ENCODE peak calls at places on chromosomes 3 and 15, in four cellular contexts. One of them, this sample, is unnamed.

GRCh38 chr3:67648229-67648628 is 6.2 kb downstream of the SUCLG2 start:
- DNase-seq in H1: no peak
- DNase-seq in HCT116: no peak
- DNase-seq in spleen: no peak
- DNase-seq in this sample: no peak

GRCh38 chr15:91018178-91018577 is 4.2 kb downstream of the VPS33B start:
- DNase-seq in H1: no peak
- DNase-seq in HCT116: no peak
- DNase-seq in spleen: no peak
- DNase-seq in this sample: no peak

GRCh38 chr15:40118473-40118872 is 9.8 kb upstream of the BMF start:
- DNase-seq in H1: no peak
- DNase-seq in HCT116: no peak
- DNase-seq in spleen: no peak
- DNase-seq in this sample: no peak

GRCh38 chr3:135237371-135237770 is 442.3 kb downstream of the EPHB1 start:
- DNase-seq in H1: peak; percentile 49
- DNase-seq in HCT116: no peak
- DNase-seq in spleen: no peak
- DNase-seq in this sample: no peak

GRCh38 chr3:159732172-159733111 is 256.2 kb upstream of the IL12A start:
- DNase-seq in H1: peak; percentile 59
- DNase-seq in HCT116: peak; percentile 27
- DNase-seq in spleen: no peak
- DNase-seq in this sample: no peak

GRCh38 chr3:178120367-178120766 is 415.9 kb upstream of the KCNMB2 start:
- DNase-seq in H1: no peak
- DNase-seq in HCT116: no peak
- DNase-seq in spleen: no peak
- DNase-seq in this sample: no peak

GRCh38 chr3:72205297-72205696 is 420.3 kb upstream of the PROK2 start:
- DNase-seq in H1: no peak
- DNase-seq in HCT116: no peak
- DNase-seq in spleen: no peak
- DNase-seq in this sample: no peak

GRCh38 chr15:70090436-70091291 is 7.1 kb downstream of the TLE3 start:
- DNase-seq in H1: no peak
- DNase-seq in HCT116: no peak
- DNase-seq in spleen: no peak
- DNase-seq in this sample: no peak

GRCh38 chr15:43799209-43799944 is 643 bp downstream of the SERINC4 start:
- DNase-seq in H1: no peak
- DNase-seq in HCT116: no peak
- DNase-seq in spleen: no peak
- DNase-seq in this sample: no peak

GRCh38 chr3:30073622-30074021 is 532.8 kb upstream of the TGFBR2 start:
- DNase-seq in H1: no peak
- DNase-seq in HCT116: peak; percentile 4
- DNase-seq in spleen: no peak
- DNase-seq in this sample: no peak

GRCh38 chr15:74228723-74229081 is 7.4 kb upstream of the CCDC33 start:
- DNase-seq in H1: no peak
- DNase-seq in HCT116: no peak
- DNase-seq in spleen: no peak
- DNase-seq in this sample: no peak

GRCh38 chr15:44489464-44489863 is 47.5 kb upstream of the EIF3J start:
- DNase-seq in H1: no peak
- DNase-seq in HCT116: peak; percentile 33
- DNase-seq in spleen: no peak
- DNase-seq in this sample: no peak

GRCh38 chr15:29822100-29822684 is at the start of gene TJP1:
- DNase-seq in H1: peak; percentile 86
- DNase-seq in HCT116: no peak
- DNase-seq in spleen: no peak
- DNase-seq in this sample: no peak

GRCh38 chr15:48717458-48717857 is 71.9 kb upstream of the FBN1 start:
- DNase-seq in H1: no peak
- DNase-seq in HCT116: no peak
- DNase-seq in spleen: no peak
- DNase-seq in this sample: no peak

GRCh38 chr3:55362206-55362960 is 124.7 kb downstream of the WNT5A start:
- DNase-seq in H1: no peak
- DNase-seq in HCT116: no peak
- DNase-seq in spleen: no peak
- DNase-seq in this sample: no peak

GRCh38 chr3:118781879-118782278 is 252.8 kb downstream of the IGSF11 start:
- DNase-seq in H1: no peak
- DNase-seq in HCT116: no peak
- DNase-seq in spleen: no peak
- DNase-seq in this sample: no peak

GRCh38 chr15:48681274-48681840 is 35.8 kb upstream of the FBN1 start:
- DNase-seq in H1: no peak
- DNase-seq in HCT116: no peak
- DNase-seq in spleen: no peak
- DNase-seq in this sample: no peak

GRCh38 chr3:4949659-4950058 is 29.6 kb upstream of the BHLHE40 start:
- DNase-seq in H1: no peak
- DNase-seq in HCT116: no peak
- DNase-seq in spleen: no peak
- DNase-seq in this sample: no peak

GRCh38 chr3:171227828-171228227 is 201.3 kb upstream of the SLC2A2 start:
- DNase-seq in H1: no peak
- DNase-seq in HCT116: no peak
- DNase-seq in spleen: no peak
- DNase-seq in this sample: no peak

GRCh38 chr3:71583569-71584215 is at the start of gene FOXP1:
- DNase-seq in H1: peak; percentile 82
- DNase-seq in HCT116: peak; percentile 51
- DNase-seq in spleen: peak; percentile 92
- DNase-seq in this sample: no peak

GRCh38 chr3:151268267-151269235 is 9.8 kb downstream of the P2RY14 start:
- DNase-seq in H1: no peak
- DNase-seq in HCT116: no peak
- DNase-seq in spleen: no peak
- DNase-seq in this sample: no peak

GRCh38 chr3:114323546-114324254 is 29.9 kb downstream of the TIGIT start:
- DNase-seq in H1: no peak
- DNase-seq in HCT116: no peak
- DNase-seq in spleen: no peak
- DNase-seq in this sample: no peak

GRCh38 chr3:10285742-10286524 is 6.8 kb downstream of the GHRL start:
- DNase-seq in H1: no peak
- DNase-seq in HCT116: no peak
- DNase-seq in spleen: no peak
- DNase-seq in this sample: no peak

GRCh38 chr3:195573611-195574496 is 9.9 kb downstream of the APOD start:
- DNase-seq in H1: no peak
- DNase-seq in HCT116: no peak
- DNase-seq in spleen: no peak
- DNase-seq in this sample: no peak

GRCh38 chr15:94445529-94446160 is 214.3 kb downstream of the MCTP2 start:
- DNase-seq in H1: no peak
- DNase-seq in HCT116: no peak
- DNase-seq in spleen: no peak
- DNase-seq in this sample: no peak

GRCh38 chr3:30666564-30667249 is 60.3 kb downstream of the TGFBR2 start:
- DNase-seq in H1: no peak
- DNase-seq in HCT116: no peak
- DNase-seq in spleen: no peak
- DNase-seq in this sample: no peak

GRCh38 chr3:151901946-151902285 is 28.5 kb downstream of the SUCNR1 start:
- DNase-seq in H1: no peak
- DNase-seq in HCT116: no peak
- DNase-seq in spleen: no peak
- DNase-seq in this sample: no peak

GRCh38 chr15:67685008-67685599 is 140.2 kb upstream of the SKOR1 start:
- DNase-seq in H1: no peak
- DNase-seq in HCT116: peak; percentile 49
- DNase-seq in spleen: no peak
- DNase-seq in this sample: no peak

GRCh38 chr15:25058080-25058785 is 103.4 kb downstream of the SNRPN start:
- DNase-seq in H1: peak; percentile 33
- DNase-seq in HCT116: no peak
- DNase-seq in spleen: peak; percentile 52
- DNase-seq in this sample: no peak

GRCh38 chr3:185637388-185637787 is 51.3 kb downstream of the SENP2 start:
- DNase-seq in H1: no peak
- DNase-seq in HCT116: no peak
- DNase-seq in spleen: no peak
- DNase-seq in this sample: no peak
- TF ChIP-seq POLR2AphosphoS5 in H1: peak; percentile 73
- TF ChIP-seq POLR2AphosphoS5 in HCT116: peak; percentile 46
- TF ChIP-seq POLR2AphosphoS5 in spleen: no peak
- TF ChIP-seq POLR2AphosphoS5 in this sample: no peak

DNA sequence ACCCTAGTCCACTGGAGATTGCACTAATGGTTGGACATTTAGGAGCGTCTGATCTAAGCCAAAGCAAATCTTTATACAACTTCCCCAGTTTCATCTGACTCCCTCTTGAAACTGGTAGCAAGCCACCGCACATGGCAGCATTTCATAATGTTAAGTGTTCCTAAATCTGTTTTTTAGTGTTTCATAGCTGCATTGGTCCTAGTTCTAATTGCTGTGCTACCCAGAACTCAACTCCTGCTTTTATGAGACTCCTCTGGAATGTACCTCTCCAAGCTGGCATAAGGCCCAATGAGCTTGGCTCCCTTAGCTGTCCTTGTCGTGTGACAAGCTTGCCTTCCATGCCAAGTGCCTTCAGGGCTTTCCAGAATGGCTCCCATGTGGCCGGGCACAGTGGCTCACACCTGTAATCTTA is 65.3 kb upstream of the FLNB start:
- DNase-seq in H1: no peak
- DNase-seq in HCT116: no peak
- DNase-seq in spleen: no peak
- DNase-seq in this sample: no peak
- TF ChIP-seq POLR2AphosphoS5 in H1: no peak
- TF ChIP-seq POLR2AphosphoS5 in HCT116: no peak
- TF ChIP-seq POLR2AphosphoS5 in spleen: no peak
- TF ChIP-seq POLR2AphosphoS5 in this sample: no peak

GRCh38 chr3:73381551-73381950 is 243.2 kb downstream of the PDZRN3 start:
- DNase-seq in H1: no peak
- DNase-seq in HCT116: no peak
- DNase-seq in spleen: no peak
- DNase-seq in this sample: no peak
- TF ChIP-seq POLR2AphosphoS5 in H1: no peak
- TF ChIP-seq POLR2AphosphoS5 in HCT116: no peak
- TF ChIP-seq POLR2AphosphoS5 in spleen: no peak
- TF ChIP-seq POLR2AphosphoS5 in this sample: no peak

GRCh38 chr15:51992953-51993352 is 21.4 kb upstream of the LEO1 start:
- DNase-seq in H1: no peak
- DNase-seq in HCT116: no peak
- DNase-seq in spleen: no peak
- DNase-seq in this sample: no peak
- TF ChIP-seq POLR2AphosphoS5 in H1: no peak
- TF ChIP-seq POLR2AphosphoS5 in HCT116: no peak
- TF ChIP-seq POLR2AphosphoS5 in spleen: no peak
- TF ChIP-seq POLR2AphosphoS5 in this sample: no peak

DNA sequence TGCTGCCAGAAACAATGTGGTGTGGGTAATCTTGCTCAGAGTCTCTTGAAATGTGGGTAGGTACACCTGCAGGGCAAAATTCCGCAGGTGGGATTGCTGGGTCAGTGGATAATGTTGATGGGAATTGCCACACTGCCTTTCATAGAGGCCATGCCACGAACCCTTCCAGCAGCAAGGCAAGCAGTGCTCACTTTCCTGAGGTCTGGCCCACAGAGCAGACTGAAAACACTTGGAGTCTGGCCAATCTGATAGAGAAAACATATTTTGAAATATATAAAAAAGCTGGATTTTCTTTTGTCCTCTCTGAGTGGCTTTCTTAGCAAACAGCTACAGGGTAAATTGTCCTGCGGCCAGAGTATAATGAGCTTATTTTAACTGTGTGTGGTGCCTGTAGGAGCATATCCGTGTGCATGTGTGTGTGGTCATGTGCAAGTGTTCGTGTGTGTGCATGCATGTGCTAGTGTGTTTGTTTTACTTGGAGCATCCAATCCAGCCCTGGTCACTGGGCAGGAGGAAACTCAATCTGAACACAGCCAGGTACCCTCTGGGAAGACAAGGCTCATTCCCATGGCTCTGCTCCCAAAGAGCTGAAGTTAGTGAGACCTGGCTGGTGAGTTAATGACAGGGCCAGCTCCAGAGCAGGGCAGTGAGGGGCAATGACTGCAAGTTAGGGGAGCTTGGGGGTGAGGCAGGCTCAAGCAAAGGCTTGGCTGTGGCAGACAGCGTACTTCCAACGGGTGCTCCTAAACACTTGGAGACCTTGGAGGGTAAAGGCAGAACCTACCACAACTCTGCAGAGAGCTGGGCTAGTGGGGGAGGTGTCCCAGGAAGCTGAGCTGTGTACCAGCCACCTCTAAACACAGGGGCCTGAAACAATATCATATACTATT is 91.3 kb downstream of the PLXNA1 start:
- DNase-seq in H1: no peak
- DNase-seq in HCT116: no peak
- DNase-seq in spleen: peak; percentile 64
- DNase-seq in this sample: no peak
- TF ChIP-seq POLR2AphosphoS5 in H1: no peak
- TF ChIP-seq POLR2AphosphoS5 in HCT116: no peak
- TF ChIP-seq POLR2AphosphoS5 in spleen: no peak
- TF ChIP-seq POLR2AphosphoS5 in this sample: no peak

GRCh38 chr3:42804831-42805821 is 836 bp upstream of the HIGD1A start:
- DNase-seq in H1: peak; percentile 50
- DNase-seq in HCT116: no peak
- DNase-seq in spleen: peak; percentile 83
- DNase-seq in this sample: no peak

GRCh38 chr3:42804113-42804830 is at the start of gene HIGD1A:
- DNase-seq in H1: peak; percentile 93
- DNase-seq in HCT116: peak; percentile 86
- DNase-seq in spleen: peak; percentile 99
- DNase-seq in this sample: peak; percentile 97

GRCh38 chr3:42801784-42802183 is 2.5 kb downstream of the HIGD1A start:
- DNase-seq in H1: no peak
- DNase-seq in HCT116: no peak
- DNase-seq in spleen: no peak
- DNase-seq in this sample: no peak

GRCh38 chr3:42803800-42804112 is 534 bp downstream of the HIGD1A start:
- DNase-seq in H1: no peak
- DNase-seq in HCT116: no peak
- DNase-seq in spleen: peak; percentile 89
- DNase-seq in this sample: peak; percentile 20

GRCh38 chr3:42802876-42803799 is 1.2 kb downstream of the HIGD1A start:
- DNase-seq in H1: peak; percentile 58
- DNase-seq in HCT116: no peak
- DNase-seq in spleen: no peak
- DNase-seq in this sample: no peak
- TF ChIP-seq POLR2AphosphoS5 in H1: no peak
- TF ChIP-seq POLR2AphosphoS5 in HCT116: no peak
- TF ChIP-seq POLR2AphosphoS5 in spleen: no peak
- TF ChIP-seq POLR2AphosphoS5 in this sample: no peak

GRCh38 chr15:42056934-42057743 is 36.3 kb upstream of the PLA2G4E start:
- DNase-seq in H1: peak; percentile 90
- DNase-seq in HCT116: peak; percentile 95
- DNase-seq in spleen: peak; percentile 84
- DNase-seq in this sample: peak; percentile 45
- TF ChIP-seq POLR2AphosphoS5 in H1: no peak
- TF ChIP-seq POLR2AphosphoS5 in HCT116: peak; percentile 53
- TF ChIP-seq POLR2AphosphoS5 in spleen: peak; percentile 9
- TF ChIP-seq POLR2AphosphoS5 in this sample: no peak